ENCODE peak calls at places on chromosome 20, in six cellular contexts. M is CD8-positive, alpha-beta T cell; T is BE2C; U is fibroblast of pulmonary artery; R is endothelial cell; C is body of pancreas. N is an unnamed sample.
A peak's percentile ranks its signal among the peaks of the same experiment; 100 is the strongest.

GRCh38 chr20:36575066-36575743 is 1.8 kb downstream of the TGIF2 start:
- DNase-seq in T (peak; percentile 91), C (peak; percentile 68), U (peak; percentile 61), M (peak; percentile 52), R (peak; percentile 18), N (no peak)

GRCh38 chr20:35451295-35451694 is 4.1 kb upstream of the CEP250 start:
- DNase-seq in R (no peak), U (no peak), C (no peak), T (no peak), M (no peak), N (peak; percentile 97)

GRCh38 chr20:52913650-52914387 is 58.3 kb upstream of the TSHZ2 start:
- DNase-seq in R (no peak), U (no peak), C (peak; percentile 7), T (no peak), M (no peak), N (no peak)

GRCh38 chr20:8997720-8998119 is 71.2 kb upstream of the PLCB4 start:
- DNase-seq in U (no peak), R (no peak), T (no peak), M (no peak), C (no peak), N (no peak)

GRCh38 chr20:31936430-31936829 is 15.4 kb downstream of the PDRG1 start:
- DNase-seq in T (no peak), U (no peak), R (no peak), M (no peak), C (no peak), N (no peak)

GRCh38 chr20:25065625-25066338 is 7.8 kb upstream of the ACSS1 start:
- DNase-seq in T (no peak), M (peak; percentile 81), C (peak; percentile 71), R (peak; percentile 54), U (peak; percentile 71), N (peak; percentile 59)

GRCh38 chr20:47546184-47547033 is 44.7 kb downstream of the NCOA3 start:
- DNase-seq in U (peak; percentile 62), R (no peak), C (no peak), M (no peak), T (no peak), N (peak; percentile 80)

GRCh38 chr20:41734506-41734945 is 116.3 kb upstream of the CHD6 start:
- DNase-seq in T (peak; percentile 55), C (peak; percentile 51), M (peak; percentile 52), R (peak; percentile 47), U (peak; percentile 59), N (peak; percentile 34)

GRCh38 chr20:37257993-37258392 is 3.6 kb downstream of the GHRH start:
- DNase-seq in U (no peak), M (no peak), T (peak; percentile 53), R (no peak), C (no peak), N (no peak)

GRCh38 chr20:21557246-21557982 is 43.5 kb upstream of the NKX2-2 start:
- DNase-seq in C (no peak), U (no peak), T (no peak), M (no peak), R (no peak), N (no peak)

GRCh38 chr20:53493201-53493908 is 100.3 kb downstream of the ZNF217 start:
- DNase-seq in T (no peak), R (no peak), U (no peak), C (no peak), M (no peak), N (no peak)

GRCh38 chr20:41151134-41151869 is 14.0 kb downstream of the PLCG1 start:
- DNase-seq in U (no peak), R (no peak), M (no peak), C (no peak), T (no peak), N (no peak)

GRCh38 chr20:63979221-63979548 is 257 bp downstream of the SAMD10 start:
- DNase-seq in R (no peak), M (no peak), C (no peak), T (no peak), U (no peak), N (no peak)

GRCh38 chr20:20710847-20711315 is 1.6 kb downstream of the RALGAPA2 start:
- DNase-seq in C (peak; percentile 91), T (no peak), M (no peak), R (no peak), U (no peak), N (peak; percentile 80)

GRCh38 chr20:35901678-35902544 is 52.4 kb downstream of the SCAND1 start:
- DNase-seq in M (no peak), T (peak; percentile 20), R (no peak), C (no peak), U (peak; percentile 85), N (peak; percentile 86)

GRCh38 chr20:62805365-62805710 is 703 bp downstream of the OGFR start:
- DNase-seq in U (no peak), C (peak; percentile 45), R (no peak), M (no peak), T (peak; percentile 64), N (no peak)

GRCh38 chr20:38346741-38347140 is 459 bp downstream of the LBP start:
- DNase-seq in T (no peak), M (no peak), U (no peak), C (no peak), R (no peak), N (no peak)

GRCh38 chr20:48694466-48694865 is 133.3 kb downstream of the PREX1 start:
- DNase-seq in M (no peak), T (no peak), R (no peak), C (no peak), U (no peak), N (no peak)

GRCh38 chr20:8082025-8082424 is 50.0 kb upstream of the PLCB1 start:
- DNase-seq in U (peak; percentile 48), C (no peak), M (no peak), R (no peak), T (no peak), N (peak; percentile 24)

GRCh38 chr20:62620624-62621023 is 21.7 kb upstream of the SLCO4A1 start:
- DNase-seq in M (no peak), T (no peak), C (no peak), U (no peak), R (no peak), N (no peak)

DNA sequence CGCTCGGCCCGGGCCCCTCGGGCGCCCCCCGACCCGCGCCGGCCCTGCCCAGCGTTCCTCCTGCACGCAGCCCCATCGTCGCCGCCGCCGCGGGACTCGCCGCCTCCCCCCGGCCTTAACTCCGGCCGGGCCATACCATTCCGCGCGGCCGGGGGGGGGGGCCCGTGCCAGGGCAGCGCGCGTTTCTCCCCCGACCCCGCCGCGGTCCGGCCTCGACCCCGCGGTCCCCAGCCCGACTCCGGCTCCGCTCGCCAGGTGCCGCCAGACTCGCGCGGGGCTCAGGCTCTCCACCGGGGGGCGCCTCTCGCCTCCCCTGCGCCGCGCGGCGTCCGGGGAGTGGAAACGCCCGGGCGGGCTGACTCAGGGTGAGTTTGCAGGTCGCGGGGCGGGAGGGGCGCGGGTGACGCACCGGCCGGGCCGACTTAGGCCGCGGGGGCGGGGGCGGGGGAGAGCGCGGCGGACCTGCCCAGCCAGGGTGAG is at the start of gene SRXN1:
- DNase-seq in R (peak; percentile 87), U (peak; percentile 92), T (peak; percentile 86), C (peak; percentile 93), M (peak; percentile 82), N (peak; percentile 72)
- TF ChIP-seq CTCF in R (peak; percentile 73), U (no peak), T (peak; percentile 45), C (peak; percentile 51), M (peak; percentile 70), N (peak; percentile 58)

GRCh38 chr20:56845546-56846081 is 216.5 kb downstream of the TFAP2C start:
- DNase-seq in R (no peak), M (no peak), C (no peak), T (no peak), U (no peak), N (no peak)

GRCh38 chr20:56842086-56842485 is 213.0 kb downstream of the TFAP2C start:
- DNase-seq in M (no peak), R (no peak), C (no peak), U (no peak), T (no peak), N (no peak)

GRCh38 chr20:56841346-56841908 is 212.3 kb downstream of the TFAP2C start:
- DNase-seq in C (no peak), T (no peak), M (no peak), U (no peak), R (no peak), N (no peak)

GRCh38 chr20:56843386-56843785 is 214.3 kb downstream of the TFAP2C start:
- DNase-seq in R (no peak), U (no peak), T (no peak), C (no peak), M (no peak), N (no peak)

GRCh38 chr20:56843817-56844216 is 214.7 kb downstream of the TFAP2C start:
- DNase-seq in M (no peak), C (peak; percentile 20), R (no peak), T (no peak), U (no peak), N (no peak)
- TF ChIP-seq CTCF in M (no peak), C (peak; percentile 40), R (no peak), T (no peak), U (no peak), N (no peak)

GRCh38 chr20:51381557-51381956 is 161.0 kb downstream of the NFATC2 start:
- DNase-seq in T (no peak), M (no peak), C (no peak), U (no peak), R (no peak), N (no peak)
- TF ChIP-seq CTCF in T (peak; percentile 45), M (no peak), C (no peak), U (no peak), R (no peak), N (no peak)

GRCh38 chr20:57936636-57937310 is 227.0 kb upstream of the PMEPA1 start:
- DNase-seq in C (no peak), U (no peak), R (no peak), T (no peak), M (no peak), N (no peak)

GRCh38 chr20:57941121-57941522 is 231.3 kb upstream of the PMEPA1 start:
- DNase-seq in M (no peak), R (no peak), C (peak; percentile 67), T (no peak), U (no peak), N (no peak)

GRCh38 chr20:57939499-57939898 is 229.7 kb upstream of the PMEPA1 start:
- DNase-seq in T (no peak), R (no peak), M (no peak), U (no peak), C (no peak), N (peak; percentile 51)

GRCh38 chr20:57940376-57940775 is 230.6 kb upstream of the PMEPA1 start:
- DNase-seq in R (no peak), C (no peak), M (no peak), T (no peak), U (no peak), N (no peak)

DNA sequence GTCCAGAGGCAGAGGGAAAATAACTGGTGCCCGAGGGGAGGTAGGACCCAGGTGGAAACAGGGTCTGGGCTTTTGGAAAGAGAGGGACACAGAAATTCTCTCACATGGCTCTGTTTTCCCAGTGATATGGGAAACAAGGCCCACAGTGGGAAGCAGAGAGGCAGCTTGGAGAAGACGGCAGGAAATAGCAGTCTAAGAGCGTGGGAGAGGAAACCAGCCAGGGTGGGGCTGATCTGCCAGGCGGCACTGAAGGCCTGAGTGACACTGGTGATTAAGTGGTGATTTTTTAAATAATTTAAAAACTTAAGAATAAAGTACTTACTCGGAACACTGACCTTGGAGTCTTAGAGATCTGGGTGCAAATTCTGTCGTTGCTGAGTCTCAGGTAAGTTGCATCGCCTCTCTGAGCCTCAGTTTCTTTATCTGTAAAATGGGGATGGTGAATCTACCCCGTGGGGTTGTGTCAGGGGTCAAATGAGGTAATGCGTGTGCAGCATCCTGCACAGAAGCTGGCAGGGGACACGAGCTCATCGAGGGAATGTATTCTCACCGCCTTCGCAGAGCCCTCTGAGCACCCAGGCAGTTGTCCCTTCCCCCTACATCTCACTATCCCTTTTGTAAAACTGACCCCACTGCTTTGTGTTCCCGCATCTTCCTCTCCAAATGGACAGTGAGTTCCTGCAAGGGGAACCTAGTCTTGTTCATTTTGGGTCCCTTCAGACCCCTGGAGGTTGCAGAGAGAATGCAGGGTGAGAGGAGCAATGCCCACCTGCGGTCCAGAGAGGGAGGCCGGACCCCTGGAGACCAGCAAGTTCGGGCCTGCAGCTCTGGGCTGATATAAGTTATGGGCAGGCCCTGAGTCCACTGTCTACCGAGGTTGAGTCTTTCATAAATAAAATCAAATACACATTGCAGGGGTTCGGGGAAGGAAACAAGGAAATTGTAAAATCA is 228.6 kb upstream of the PMEPA1 start:
- DNase-seq in C (no peak), T (no peak), M (no peak), R (no peak), U (peak; percentile 4), N (no peak)
- TF ChIP-seq CTCF in C (no peak), T (peak; percentile 22), M (no peak), R (peak; percentile 44), U (no peak), N (no peak)